ENCODE peak calls at places on chromosome 15, in five cellular contexts. A is WERI-Rb-1; U is upper lobe of right lung; Z is CD8-positive, alpha-beta T cell; Y is progenitor cell of endocrine pancreas. H is an unnamed sample.

GRCh38 chr15:101011582-101011981 is 92.4 kb downstream of the LRRK1 start:
- DNase-seq in A (no peak), U (no peak), Z (no peak), Y (no peak), H (no peak)

GRCh38 chr15:90677807-90678790 is 39.0 kb upstream of the BLM start:
- DNase-seq in A (no peak), U (no peak), Z (no peak), Y (no peak), H (no peak)

GRCh38 chr15:90553248-90553745 is 23.6 kb downstream of the CRTC3 start:
- DNase-seq in A (no peak), U (no peak), Z (no peak), Y (no peak), H (no peak)

GRCh38 chr15:100726070-100726420 is 123.7 kb downstream of the ASB7 start:
- DNase-seq in A (no peak), U (no peak), Z (no peak), Y (no peak), H (no peak)

GRCh38 chr15:85620321-85621044 is 174.2 kb downstream of the KLHL25 start:
- DNase-seq in A (no peak), U (no peak), Z (no peak), Y (no peak), H (no peak)

GRCh38 chr15:58314593-58315216 is 117.1 kb upstream of the LIPC start:
- DNase-seq in A (no peak), U (no peak), Z (no peak), Y (no peak), H (no peak)

GRCh38 chr15:77974098-77974414 is 103.5 kb downstream of the TBC1D2B start:
- DNase-seq in A (no peak), U (peak; percentile 77), Z (no peak), Y (no peak), H (no peak)

GRCh38 chr15:85955501-85956391 is 123.9 kb upstream of the AGBL1 start:
- DNase-seq in A (no peak), U (no peak), Z (no peak), Y (no peak), H (no peak)

GRCh38 chr15:99603828-99604227 is 38.0 kb downstream of the MEF2A start:
- DNase-seq in A (no peak), U (no peak), Z (no peak), Y (no peak), H (no peak)

GRCh38 chr15:47822066-47822465 is 104.8 kb downstream of the SEMA6D start:
- DNase-seq in A (no peak), U (no peak), Z (no peak), Y (no peak), H (peak; percentile 30)

GRCh38 chr15:85974348-85974705 is 105.3 kb upstream of the AGBL1 start:
- DNase-seq in A (no peak), U (no peak), Z (no peak), Y (no peak), H (no peak)

GRCh38 chr15:93037341-93038063 is 51.5 kb downstream of the RGMA start:
- DNase-seq in A (peak; percentile 62), U (peak; percentile 75), Z (no peak), Y (no peak), H (no peak)

GRCh38 chr15:58303236-58303635 is 128.6 kb upstream of the LIPC start:
- DNase-seq in A (no peak), U (no peak), Z (no peak), Y (no peak), H (no peak)

GRCh38 chr15:57476533-57476975 is 100.2 kb downstream of the CGNL1 start:
- DNase-seq in A (no peak), U (no peak), Z (no peak), Y (no peak), H (no peak)

GRCh38 chr15:66080791-66081475 is 172.6 kb downstream of the MEGF11 start:
- DNase-seq in A (peak; percentile 58), U (peak; percentile 17), Z (no peak), Y (peak; percentile 24), H (peak; percentile 53)
- TF ChIP-seq CTCF in A (peak; percentile 49), U (no peak), Z (no peak), Y (peak; percentile 52), H (peak; percentile 38)

GRCh38 chr15:76460871-76461270 is 124.3 kb downstream of the ISL2 start:
- DNase-seq in A (no peak), U (no peak), Z (no peak), Y (no peak), H (no peak)
- TF ChIP-seq CTCF in A (no peak), U (no peak), Z (no peak), Y (no peak), H (no peak)

GRCh38 chr15:71125831-71126453 is 10.7 kb downstream of the THSD4 start:
- DNase-seq in A (peak; percentile 32), U (no peak), Z (no peak), Y (no peak), H (no peak)
- TF ChIP-seq CTCF in A (peak; percentile 71), U (no peak), Z (no peak), Y (peak; percentile 35), H (peak; percentile 24)

GRCh38 chr15:96462768-96463167 is 132.3 kb downstream of the NR2F2 start:
- DNase-seq in A (no peak), U (no peak), Z (no peak), Y (no peak), H (no peak)
- TF ChIP-seq CTCF in A (no peak), U (no peak), Z (no peak), Y (no peak), H (no peak)

GRCh38 chr15:50828610-50829206 is 63.2 kb upstream of the SPPL2A start:
- DNase-seq in A (no peak), U (no peak), Z (no peak), Y (no peak), H (no peak)
- TF ChIP-seq CTCF in A (no peak), U (no peak), Z (no peak), Y (no peak), H (no peak)

GRCh38 chr15:75022808-75023193 is 589 bp upstream of the PPCDC start:
- DNase-seq in A (no peak), U (no peak), Z (no peak), Y (no peak), H (no peak)
- TF ChIP-seq CTCF in A (no peak), U (no peak), Z (no peak), Y (no peak), H (no peak)

DNA sequence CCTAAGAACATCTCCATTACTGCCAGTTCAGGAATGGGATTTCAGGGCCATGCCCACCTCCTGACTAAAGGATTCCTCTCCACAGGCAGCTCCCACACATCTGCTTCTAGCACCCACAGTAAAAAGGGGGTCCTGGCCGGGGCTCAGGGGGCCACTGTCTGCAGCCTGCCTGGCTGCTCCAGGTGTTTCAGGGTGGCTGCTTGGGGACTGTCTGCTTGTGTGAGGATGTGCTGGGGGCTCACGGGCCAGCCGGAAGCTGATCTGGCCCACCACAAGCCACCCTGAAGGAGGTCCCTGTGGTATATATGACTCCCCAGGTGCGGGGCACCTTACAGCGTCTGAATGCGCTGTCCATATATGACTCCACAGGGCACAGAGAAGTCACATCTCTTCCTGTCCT is 135.4 kb downstream of the NSMCE3 start:
- DNase-seq in A (no peak), U (no peak), Z (no peak), Y (no peak), H (no peak)
- TF ChIP-seq CTCF in A (no peak), U (no peak), Z (no peak), Y (no peak), H (no peak)

GRCh38 chr15:70097337-70098169 is at the start of gene TLE3:
- DNase-seq in A (peak; percentile 97), U (peak; percentile 99), Z (peak; percentile 98), Y (peak; percentile 98), H (peak; percentile 98)

GRCh38 chr15:70096975-70097336 is 761 bp downstream of the TLE3 start:
- DNase-seq in A (no peak), U (no peak), Z (no peak), Y (no peak), H (no peak)

GRCh38 chr15:70099167-70099965 is 1.6 kb upstream of the TLE3 start:
- DNase-seq in A (peak; percentile 100), U (peak; percentile 100), Z (peak; percentile 100), Y (peak; percentile 100), H (peak; percentile 100)

GRCh38 chr15:70098461-70099166 is 897 bp upstream of the TLE3 start:
- DNase-seq in A (no peak), U (peak; percentile 84), Z (peak; percentile 35), Y (peak; percentile 50), H (peak; percentile 67)

DNA sequence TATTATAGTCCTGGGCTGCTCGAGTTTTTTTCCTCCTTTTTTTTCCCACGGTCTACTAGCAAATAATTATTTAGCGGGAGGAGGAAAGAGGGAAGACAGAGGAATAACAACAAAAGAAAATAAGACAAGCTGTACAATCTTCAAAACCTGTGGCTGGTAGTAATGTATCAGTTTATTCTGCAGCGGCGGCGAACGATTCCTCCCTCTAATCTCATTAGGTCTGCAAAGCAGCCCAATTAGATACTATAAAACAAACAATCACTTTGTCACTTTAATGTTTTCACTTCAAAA is 398 bp upstream of the TLE3 start:
- DNase-seq in A (no peak), U (no peak), Z (no peak), Y (no peak), H (no peak)
- TF ChIP-seq CTCF in A (no peak), U (no peak), Z (peak; percentile 5), Y (no peak), H (no peak)

H was measured in nephron progenitor cell.